ENCODE peak calls at places on chromosome 3, in ten cellular contexts. One of them, this sample, is unnamed.
A peak's percentile ranks its signal among the peaks of the same experiment; 100 is the strongest.

GRCh38 chr3:20537234-20537633 is 351.2 kb upstream of the SGO1 start:
- DNase-seq in memory B cell: no peak
- DNase-seq in non-pigmented ciliary epithelial cell: no peak
- DNase-seq in colonic mucosa: no peak
- DNase-seq in HS-27A: no peak
- DNase-seq in Daoy: no peak
- DNase-seq in GM13976: no peak
- DNase-seq in RPMI8226: no peak
- DNase-seq in cardiac fibroblast: no peak
- DNase-seq in OCI-M1: peak; percentile 34
- DNase-seq in this sample: no peak

GRCh38 chr3:132256984-132257383 is 60.2 kb upstream of the ACP3 start:
- DNase-seq in memory B cell: no peak
- DNase-seq in non-pigmented ciliary epithelial cell: peak; percentile 19
- DNase-seq in colonic mucosa: peak; percentile 35
- DNase-seq in HS-27A: no peak
- DNase-seq in Daoy: peak; percentile 72
- DNase-seq in GM13976: no peak
- DNase-seq in RPMI8226: no peak
- DNase-seq in cardiac fibroblast: peak; percentile 84
- DNase-seq in OCI-M1: peak; percentile 83
- DNase-seq in this sample: no peak

GRCh38 chr3:33004961-33005360 is 53.5 kb downstream of the CCR4 start:
- DNase-seq in memory B cell: no peak
- DNase-seq in non-pigmented ciliary epithelial cell: no peak
- DNase-seq in colonic mucosa: no peak
- DNase-seq in HS-27A: no peak
- DNase-seq in Daoy: no peak
- DNase-seq in GM13976: no peak
- DNase-seq in RPMI8226: no peak
- DNase-seq in cardiac fibroblast: no peak
- DNase-seq in OCI-M1: no peak
- DNase-seq in this sample: no peak

GRCh38 chr3:171994646-171995441 is 44.5 kb upstream of the FNDC3B start:
- DNase-seq in memory B cell: no peak
- DNase-seq in non-pigmented ciliary epithelial cell: peak; percentile 82
- DNase-seq in colonic mucosa: no peak
- DNase-seq in HS-27A: peak; percentile 54
- DNase-seq in Daoy: peak; percentile 55
- DNase-seq in GM13976: no peak
- DNase-seq in RPMI8226: no peak
- DNase-seq in cardiac fibroblast: peak; percentile 81
- DNase-seq in OCI-M1: no peak
- DNase-seq in this sample: no peak

GRCh38 chr3:161649900-161650484 is 153.4 kb downstream of the OTOL1 start:
- DNase-seq in memory B cell: no peak
- DNase-seq in non-pigmented ciliary epithelial cell: no peak
- DNase-seq in colonic mucosa: no peak
- DNase-seq in HS-27A: no peak
- DNase-seq in Daoy: no peak
- DNase-seq in GM13976: no peak
- DNase-seq in RPMI8226: no peak
- DNase-seq in cardiac fibroblast: no peak
- DNase-seq in OCI-M1: no peak
- DNase-seq in this sample: no peak

GRCh38 chr3:58150800-58151199 is 60.0 kb downstream of the DNASE1L3 start:
- DNase-seq in memory B cell: no peak
- DNase-seq in non-pigmented ciliary epithelial cell: no peak
- DNase-seq in colonic mucosa: no peak
- DNase-seq in HS-27A: no peak
- DNase-seq in Daoy: no peak
- DNase-seq in GM13976: no peak
- DNase-seq in RPMI8226: no peak
- DNase-seq in cardiac fibroblast: no peak
- DNase-seq in OCI-M1: no peak
- DNase-seq in this sample: no peak

GRCh38 chr3:79976466-79976865 is 208.7 kb upstream of the ROBO1 start:
- DNase-seq in memory B cell: no peak
- DNase-seq in non-pigmented ciliary epithelial cell: peak; percentile 49
- DNase-seq in colonic mucosa: no peak
- DNase-seq in HS-27A: no peak
- DNase-seq in Daoy: no peak
- DNase-seq in GM13976: no peak
- DNase-seq in RPMI8226: no peak
- DNase-seq in cardiac fibroblast: no peak
- DNase-seq in OCI-M1: peak; percentile 25
- DNase-seq in this sample: no peak

GRCh38 chr3:4060064-4060463 is 243.1 kb upstream of the SETMAR start:
- DNase-seq in memory B cell: no peak
- DNase-seq in non-pigmented ciliary epithelial cell: no peak
- DNase-seq in colonic mucosa: no peak
- DNase-seq in HS-27A: no peak
- DNase-seq in Daoy: no peak
- DNase-seq in GM13976: no peak
- DNase-seq in RPMI8226: no peak
- DNase-seq in cardiac fibroblast: no peak
- DNase-seq in OCI-M1: no peak
- DNase-seq in this sample: no peak

GRCh38 chr3:53114011-53114400 is 16.2 kb downstream of the RFT1 start:
- DNase-seq in memory B cell: peak; percentile 86
- DNase-seq in non-pigmented ciliary epithelial cell: no peak
- DNase-seq in colonic mucosa: peak; percentile 89
- DNase-seq in HS-27A: peak; percentile 51
- DNase-seq in Daoy: peak; percentile 67
- DNase-seq in GM13976: peak; percentile 80
- DNase-seq in RPMI8226: peak; percentile 84
- DNase-seq in cardiac fibroblast: peak; percentile 83
- DNase-seq in OCI-M1: peak; percentile 91
- DNase-seq in this sample: no peak

GRCh38 chr3:94775746-94776145 is 712.9 kb downstream of the NSUN3 start:
- DNase-seq in memory B cell: no peak
- DNase-seq in non-pigmented ciliary epithelial cell: no peak
- DNase-seq in colonic mucosa: no peak
- DNase-seq in HS-27A: no peak
- DNase-seq in Daoy: no peak
- DNase-seq in GM13976: no peak
- DNase-seq in RPMI8226: no peak
- DNase-seq in cardiac fibroblast: no peak
- DNase-seq in OCI-M1: no peak
- DNase-seq in this sample: no peak

GRCh38 chr3:53102601-53103147 is 27.6 kb downstream of the RFT1 start:
- DNase-seq in memory B cell: no peak
- DNase-seq in non-pigmented ciliary epithelial cell: no peak
- DNase-seq in colonic mucosa: no peak
- DNase-seq in HS-27A: no peak
- DNase-seq in Daoy: no peak
- DNase-seq in GM13976: peak; percentile 70
- DNase-seq in RPMI8226: peak; percentile 54
- DNase-seq in cardiac fibroblast: no peak
- DNase-seq in OCI-M1: peak; percentile 88
- DNase-seq in this sample: no peak

GRCh38 chr3:69425249-69425648 is 39.4 kb upstream of the FRMD4B start:
- DNase-seq in memory B cell: no peak
- DNase-seq in non-pigmented ciliary epithelial cell: no peak
- DNase-seq in colonic mucosa: peak; percentile 32
- DNase-seq in HS-27A: no peak
- DNase-seq in Daoy: peak; percentile 15
- DNase-seq in GM13976: peak; percentile 42
- DNase-seq in RPMI8226: peak; percentile 52
- DNase-seq in cardiac fibroblast: peak; percentile 58
- DNase-seq in OCI-M1: peak; percentile 39
- DNase-seq in this sample: no peak

GRCh38 chr3:168671091-168671490 is 575.4 kb upstream of the GOLIM4 start:
- DNase-seq in memory B cell: no peak
- DNase-seq in non-pigmented ciliary epithelial cell: no peak
- DNase-seq in colonic mucosa: peak; percentile 72
- DNase-seq in HS-27A: no peak
- DNase-seq in Daoy: no peak
- DNase-seq in GM13976: no peak
- DNase-seq in RPMI8226: no peak
- DNase-seq in cardiac fibroblast: no peak
- DNase-seq in OCI-M1: peak; percentile 22
- DNase-seq in this sample: no peak

GRCh38 chr3:134516905-134517304 is 31.0 kb downstream of the CEP63 start:
- DNase-seq in memory B cell: no peak
- DNase-seq in non-pigmented ciliary epithelial cell: no peak
- DNase-seq in colonic mucosa: no peak
- DNase-seq in HS-27A: no peak
- DNase-seq in Daoy: no peak
- DNase-seq in GM13976: no peak
- DNase-seq in RPMI8226: no peak
- DNase-seq in cardiac fibroblast: peak; percentile 31
- DNase-seq in OCI-M1: peak; percentile 18
- DNase-seq in this sample: no peak

GRCh38 chr3:63207066-63207590 is 71.0 kb upstream of the SYNPR start:
- DNase-seq in memory B cell: no peak
- DNase-seq in non-pigmented ciliary epithelial cell: no peak
- DNase-seq in colonic mucosa: no peak
- DNase-seq in HS-27A: no peak
- DNase-seq in Daoy: no peak
- DNase-seq in GM13976: no peak
- DNase-seq in RPMI8226: no peak
- DNase-seq in cardiac fibroblast: no peak
- DNase-seq in OCI-M1: no peak
- DNase-seq in this sample: no peak

GRCh38 chr3:183411216-183411922 is 17.1 kb downstream of the MCF2L2 start:
- DNase-seq in memory B cell: no peak
- DNase-seq in non-pigmented ciliary epithelial cell: no peak
- DNase-seq in colonic mucosa: no peak
- DNase-seq in HS-27A: no peak
- DNase-seq in Daoy: no peak
- DNase-seq in GM13976: no peak
- DNase-seq in RPMI8226: no peak
- DNase-seq in cardiac fibroblast: peak; percentile 37
- DNase-seq in OCI-M1: no peak
- DNase-seq in this sample: no peak

GRCh38 chr3:100602506-100603444 is 6.6 kb upstream of the ADGRG7 start:
- DNase-seq in memory B cell: peak; percentile 13
- DNase-seq in non-pigmented ciliary epithelial cell: peak; percentile 9
- DNase-seq in colonic mucosa: no peak
- DNase-seq in HS-27A: no peak
- DNase-seq in Daoy: peak; percentile 34
- DNase-seq in GM13976: peak; percentile 58
- DNase-seq in RPMI8226: no peak
- DNase-seq in cardiac fibroblast: peak; percentile 21
- DNase-seq in OCI-M1: peak; percentile 65
- DNase-seq in this sample: no peak

GRCh38 chr3:150309557-150309956 is 98.5 kb upstream of the TSC22D2 start:
- DNase-seq in memory B cell: no peak
- DNase-seq in non-pigmented ciliary epithelial cell: peak; percentile 65
- DNase-seq in colonic mucosa: no peak
- DNase-seq in HS-27A: peak; percentile 78
- DNase-seq in Daoy: peak; percentile 39
- DNase-seq in GM13976: no peak
- DNase-seq in RPMI8226: no peak
- DNase-seq in cardiac fibroblast: peak; percentile 51
- DNase-seq in OCI-M1: no peak
- DNase-seq in this sample: no peak

GRCh38 chr3:30131171-30131570 is 475.2 kb upstream of the TGFBR2 start:
- DNase-seq in memory B cell: no peak
- DNase-seq in non-pigmented ciliary epithelial cell: no peak
- DNase-seq in colonic mucosa: no peak
- DNase-seq in HS-27A: no peak
- DNase-seq in Daoy: no peak
- DNase-seq in GM13976: no peak
- DNase-seq in RPMI8226: peak; percentile 14
- DNase-seq in cardiac fibroblast: no peak
- DNase-seq in OCI-M1: peak; percentile 78
- DNase-seq in this sample: no peak

GRCh38 chr3:27326211-27326948 is 42.8 kb downstream of the NEK10 start:
- DNase-seq in memory B cell: no peak
- DNase-seq in non-pigmented ciliary epithelial cell: peak; percentile 89
- DNase-seq in colonic mucosa: no peak
- DNase-seq in HS-27A: peak; percentile 81
- DNase-seq in Daoy: peak; percentile 42
- DNase-seq in GM13976: no peak
- DNase-seq in RPMI8226: no peak
- DNase-seq in cardiac fibroblast: peak; percentile 89
- DNase-seq in OCI-M1: no peak
- DNase-seq in this sample: no peak

GRCh38 chr3:150737874-150738679 is 24.9 kb downstream of the SIAH2 start:
- DNase-seq in memory B cell: no peak
- DNase-seq in non-pigmented ciliary epithelial cell: no peak
- DNase-seq in colonic mucosa: no peak
- DNase-seq in HS-27A: no peak
- DNase-seq in Daoy: peak; percentile 76
- DNase-seq in GM13976: no peak
- DNase-seq in RPMI8226: no peak
- DNase-seq in cardiac fibroblast: peak; percentile 60
- DNase-seq in OCI-M1: peak; percentile 76
- DNase-seq in this sample: no peak

GRCh38 chr3:46871222-46871621 is 6.3 kb upstream of the PTH1R start:
- DNase-seq in memory B cell: no peak
- DNase-seq in non-pigmented ciliary epithelial cell: no peak
- DNase-seq in colonic mucosa: no peak
- DNase-seq in HS-27A: no peak
- DNase-seq in Daoy: no peak
- DNase-seq in GM13976: no peak
- DNase-seq in RPMI8226: no peak
- DNase-seq in cardiac fibroblast: peak; percentile 56
- DNase-seq in OCI-M1: no peak
- DNase-seq in this sample: no peak

GRCh38 chr3:81516042-81516441 is 245.4 kb downstream of the GBE1 start:
- DNase-seq in memory B cell: no peak
- DNase-seq in non-pigmented ciliary epithelial cell: no peak
- DNase-seq in colonic mucosa: no peak
- DNase-seq in HS-27A: no peak
- DNase-seq in Daoy: no peak
- DNase-seq in GM13976: no peak
- DNase-seq in RPMI8226: no peak
- DNase-seq in cardiac fibroblast: no peak
- DNase-seq in OCI-M1: no peak
- DNase-seq in this sample: no peak

GRCh38 chr3:63892773-63893352 is 19.3 kb downstream of the SCAANT1 start:
- DNase-seq in memory B cell: no peak
- DNase-seq in non-pigmented ciliary epithelial cell: no peak
- DNase-seq in colonic mucosa: no peak
- DNase-seq in HS-27A: no peak
- DNase-seq in Daoy: no peak
- DNase-seq in GM13976: no peak
- DNase-seq in RPMI8226: no peak
- DNase-seq in cardiac fibroblast: no peak
- DNase-seq in OCI-M1: no peak
- DNase-seq in this sample: no peak

GRCh38 chr3:10017636-10018292 is 8.5 kb upstream of the FANCD2 start:
- DNase-seq in memory B cell: no peak
- DNase-seq in non-pigmented ciliary epithelial cell: no peak
- DNase-seq in colonic mucosa: no peak
- DNase-seq in HS-27A: no peak
- DNase-seq in Daoy: peak; percentile 63
- DNase-seq in GM13976: no peak
- DNase-seq in RPMI8226: no peak
- DNase-seq in cardiac fibroblast: peak; percentile 27
- DNase-seq in OCI-M1: no peak
- DNase-seq in this sample: no peak

GRCh38 chr3:151686257-151686656 is 47.5 kb upstream of the AADACL2 start:
- DNase-seq in memory B cell: no peak
- DNase-seq in non-pigmented ciliary epithelial cell: no peak
- DNase-seq in colonic mucosa: no peak
- DNase-seq in HS-27A: no peak
- DNase-seq in Daoy: peak; percentile 82
- DNase-seq in GM13976: no peak
- DNase-seq in RPMI8226: no peak
- DNase-seq in cardiac fibroblast: no peak
- DNase-seq in OCI-M1: no peak
- DNase-seq in this sample: no peak

GRCh38 chr3:171266034-171266805 is 194.0 kb downstream of the TNIK start:
- DNase-seq in memory B cell: no peak
- DNase-seq in non-pigmented ciliary epithelial cell: no peak
- DNase-seq in colonic mucosa: no peak
- DNase-seq in HS-27A: no peak
- DNase-seq in Daoy: no peak
- DNase-seq in GM13976: no peak
- DNase-seq in RPMI8226: no peak
- DNase-seq in cardiac fibroblast: peak; percentile 60
- DNase-seq in OCI-M1: peak; percentile 4
- DNase-seq in this sample: no peak

GRCh38 chr3:159771865-159772611 is 216.6 kb upstream of the IL12A start:
- DNase-seq in memory B cell: no peak
- DNase-seq in non-pigmented ciliary epithelial cell: no peak
- DNase-seq in colonic mucosa: no peak
- DNase-seq in HS-27A: no peak
- DNase-seq in Daoy: no peak
- DNase-seq in GM13976: no peak
- DNase-seq in RPMI8226: no peak
- DNase-seq in cardiac fibroblast: no peak
- DNase-seq in OCI-M1: no peak
- DNase-seq in this sample: no peak